ENCODE peak calls at places on chromosomes 11 and 22, in five cellular contexts. One of them, this sample, is unnamed.

GRCh38 chr11:133149698-133150097 is 382.6 kb downstream of the OPCML start:
- DNase-seq in stimulated activated CD8-positive, alpha-beta memory T cell treated with anti-CD3 and anti-CD28 coated beads, Interleukin-7, amount 100 ng/mL, for 1 hour: no peak
- DNase-seq in OCI-M1: no peak
- DNase-seq in lower leg skin: no peak
- DNase-seq in HCEC 1CT: no peak
- DNase-seq in this sample: no peak

GRCh38 chr11:107702723-107703122 is 9.1 kb downstream of the SLN start:
- DNase-seq in stimulated activated CD8-positive, alpha-beta memory T cell treated with anti-CD3 and anti-CD28 coated beads, Interleukin-7, amount 100 ng/mL, for 1 hour: no peak
- DNase-seq in OCI-M1: no peak
- DNase-seq in lower leg skin: no peak
- DNase-seq in HCEC 1CT: peak; percentile 53
- DNase-seq in this sample: no peak

GRCh38 chr11:1292644-1293618 is 16.5 kb downstream of the TOLLIP start:
- DNase-seq in stimulated activated CD8-positive, alpha-beta memory T cell treated with anti-CD3 and anti-CD28 coated beads, Interleukin-7, amount 100 ng/mL, for 1 hour: no peak
- DNase-seq in OCI-M1: no peak
- DNase-seq in lower leg skin: no peak
- DNase-seq in HCEC 1CT: no peak
- DNase-seq in this sample: no peak

GRCh38 chr11:19978668-19979518 is 181.4 kb downstream of the DBX1 start:
- DNase-seq in stimulated activated CD8-positive, alpha-beta memory T cell treated with anti-CD3 and anti-CD28 coated beads, Interleukin-7, amount 100 ng/mL, for 1 hour: no peak
- DNase-seq in OCI-M1: peak; percentile 81
- DNase-seq in lower leg skin: no peak
- DNase-seq in HCEC 1CT: peak; percentile 76
- DNase-seq in this sample: peak; percentile 12

GRCh38 chr11:24386551-24387404 is 110.1 kb upstream of the LUZP2 start:
- DNase-seq in stimulated activated CD8-positive, alpha-beta memory T cell treated with anti-CD3 and anti-CD28 coated beads, Interleukin-7, amount 100 ng/mL, for 1 hour: no peak
- DNase-seq in OCI-M1: peak; percentile 62
- DNase-seq in lower leg skin: no peak
- DNase-seq in HCEC 1CT: peak; percentile 39
- DNase-seq in this sample: no peak

GRCh38 chr11:12389676-12390075 is 12.3 kb downstream of the PARVA start:
- DNase-seq in stimulated activated CD8-positive, alpha-beta memory T cell treated with anti-CD3 and anti-CD28 coated beads, Interleukin-7, amount 100 ng/mL, for 1 hour: no peak
- DNase-seq in OCI-M1: no peak
- DNase-seq in lower leg skin: no peak
- DNase-seq in HCEC 1CT: no peak
- DNase-seq in this sample: no peak

GRCh38 chr11:9787981-9788521 is 124.2 kb downstream of the SWAP70 start:
- DNase-seq in stimulated activated CD8-positive, alpha-beta memory T cell treated with anti-CD3 and anti-CD28 coated beads, Interleukin-7, amount 100 ng/mL, for 1 hour: no peak
- DNase-seq in OCI-M1: peak; percentile 5
- DNase-seq in lower leg skin: no peak
- DNase-seq in HCEC 1CT: peak; percentile 97
- DNase-seq in this sample: no peak

GRCh38 chr22:46749682-46750529 is 11.9 kb upstream of the CERK start:
- DNase-seq in stimulated activated CD8-positive, alpha-beta memory T cell treated with anti-CD3 and anti-CD28 coated beads, Interleukin-7, amount 100 ng/mL, for 1 hour: no peak
- DNase-seq in OCI-M1: no peak
- DNase-seq in lower leg skin: no peak
- DNase-seq in HCEC 1CT: no peak
- DNase-seq in this sample: no peak

GRCh38 chr11:123707606-123708205 is 33.8 kb downstream of the ZNF202 start:
- DNase-seq in stimulated activated CD8-positive, alpha-beta memory T cell treated with anti-CD3 and anti-CD28 coated beads, Interleukin-7, amount 100 ng/mL, for 1 hour: peak; percentile 19
- DNase-seq in OCI-M1: peak; percentile 89
- DNase-seq in lower leg skin: peak; percentile 30
- DNase-seq in HCEC 1CT: peak; percentile 51
- DNase-seq in this sample: peak; percentile 11

GRCh38 chr11:127844843-127845242 is 742.5 kb downstream of the ETS1 start:
- DNase-seq in stimulated activated CD8-positive, alpha-beta memory T cell treated with anti-CD3 and anti-CD28 coated beads, Interleukin-7, amount 100 ng/mL, for 1 hour: no peak
- DNase-seq in OCI-M1: no peak
- DNase-seq in lower leg skin: no peak
- DNase-seq in HCEC 1CT: no peak
- DNase-seq in this sample: no peak

GRCh38 chr11:123103326-123103980 is 41.5 kb upstream of the HSPA8 start:
- DNase-seq in stimulated activated CD8-positive, alpha-beta memory T cell treated with anti-CD3 and anti-CD28 coated beads, Interleukin-7, amount 100 ng/mL, for 1 hour: no peak
- DNase-seq in OCI-M1: peak; percentile 82
- DNase-seq in lower leg skin: peak; percentile 70
- DNase-seq in HCEC 1CT: peak; percentile 50
- DNase-seq in this sample: no peak

GRCh38 chr11:3165152-3165705 is at the start of gene OSBPL5:
- DNase-seq in stimulated activated CD8-positive, alpha-beta memory T cell treated with anti-CD3 and anti-CD28 coated beads, Interleukin-7, amount 100 ng/mL, for 1 hour: peak; percentile 19
- DNase-seq in OCI-M1: peak; percentile 58
- DNase-seq in lower leg skin: peak; percentile 74
- DNase-seq in HCEC 1CT: peak; percentile 59
- DNase-seq in this sample: no peak

GRCh38 chr11:33682019-33682418 is 18.6 kb downstream of the C11orf91 start:
- DNase-seq in stimulated activated CD8-positive, alpha-beta memory T cell treated with anti-CD3 and anti-CD28 coated beads, Interleukin-7, amount 100 ng/mL, for 1 hour: no peak
- DNase-seq in OCI-M1: no peak
- DNase-seq in lower leg skin: peak; percentile 2
- DNase-seq in HCEC 1CT: no peak
- DNase-seq in this sample: no peak

GRCh38 chr11:131217313-131218297 is 152.8 kb upstream of the NTM start:
- DNase-seq in stimulated activated CD8-positive, alpha-beta memory T cell treated with anti-CD3 and anti-CD28 coated beads, Interleukin-7, amount 100 ng/mL, for 1 hour: no peak
- DNase-seq in OCI-M1: no peak
- DNase-seq in lower leg skin: no peak
- DNase-seq in HCEC 1CT: peak; percentile 32
- DNase-seq in this sample: no peak

GRCh38 chr22:29977107-29977506 is 94.1 kb downstream of the MTMR3 start:
- DNase-seq in stimulated activated CD8-positive, alpha-beta memory T cell treated with anti-CD3 and anti-CD28 coated beads, Interleukin-7, amount 100 ng/mL, for 1 hour: no peak
- DNase-seq in OCI-M1: no peak
- DNase-seq in lower leg skin: no peak
- DNase-seq in HCEC 1CT: no peak
- DNase-seq in this sample: no peak

GRCh38 chr11:18865951-18866350 is 73.3 kb downstream of the MRGPRX1 start:
- DNase-seq in stimulated activated CD8-positive, alpha-beta memory T cell treated with anti-CD3 and anti-CD28 coated beads, Interleukin-7, amount 100 ng/mL, for 1 hour: no peak
- DNase-seq in OCI-M1: no peak
- DNase-seq in lower leg skin: no peak
- DNase-seq in HCEC 1CT: no peak
- DNase-seq in this sample: no peak

GRCh38 chr11:47192111-47192510 is 5.9 kb upstream of the PACSIN3 start:
- DNase-seq in stimulated activated CD8-positive, alpha-beta memory T cell treated with anti-CD3 and anti-CD28 coated beads, Interleukin-7, amount 100 ng/mL, for 1 hour: no peak
- DNase-seq in OCI-M1: peak; percentile 9
- DNase-seq in lower leg skin: no peak
- DNase-seq in HCEC 1CT: no peak
- DNase-seq in this sample: no peak

GRCh38 chr22:30175743-30176288 is 70.7 kb downstream of the LIF start:
- DNase-seq in stimulated activated CD8-positive, alpha-beta memory T cell treated with anti-CD3 and anti-CD28 coated beads, Interleukin-7, amount 100 ng/mL, for 1 hour: no peak
- DNase-seq in OCI-M1: peak; percentile 17
- DNase-seq in lower leg skin: no peak
- DNase-seq in HCEC 1CT: no peak
- DNase-seq in this sample: no peak

GRCh38 chr11:112889446-112889845 is 71.8 kb upstream of the NCAM1 start:
- DNase-seq in stimulated activated CD8-positive, alpha-beta memory T cell treated with anti-CD3 and anti-CD28 coated beads, Interleukin-7, amount 100 ng/mL, for 1 hour: no peak
- DNase-seq in OCI-M1: no peak
- DNase-seq in lower leg skin: no peak
- DNase-seq in HCEC 1CT: no peak
- DNase-seq in this sample: no peak

GRCh38 chr11:106457727-106458126 is 380.3 kb downstream of the AASDHPPT start:
- DNase-seq in stimulated activated CD8-positive, alpha-beta memory T cell treated with anti-CD3 and anti-CD28 coated beads, Interleukin-7, amount 100 ng/mL, for 1 hour: no peak
- DNase-seq in OCI-M1: no peak
- DNase-seq in lower leg skin: no peak
- DNase-seq in HCEC 1CT: peak; percentile 79
- DNase-seq in this sample: no peak

GRCh38 chr11:69473520-69473894 is 8.0 kb upstream of the LINC01488 start:
- DNase-seq in stimulated activated CD8-positive, alpha-beta memory T cell treated with anti-CD3 and anti-CD28 coated beads, Interleukin-7, amount 100 ng/mL, for 1 hour: no peak
- DNase-seq in OCI-M1: no peak
- DNase-seq in lower leg skin: no peak
- DNase-seq in HCEC 1CT: no peak
- DNase-seq in this sample: no peak

GRCh38 chr11:116725434-116726221 is 47.2 kb downstream of the BUD13 start:
- DNase-seq in stimulated activated CD8-positive, alpha-beta memory T cell treated with anti-CD3 and anti-CD28 coated beads, Interleukin-7, amount 100 ng/mL, for 1 hour: no peak
- DNase-seq in OCI-M1: no peak
- DNase-seq in lower leg skin: no peak
- DNase-seq in HCEC 1CT: no peak
- DNase-seq in this sample: no peak

GRCh38 chr11:68321293-68322030 is 9.1 kb downstream of the LRP5 start:
- DNase-seq in stimulated activated CD8-positive, alpha-beta memory T cell treated with anti-CD3 and anti-CD28 coated beads, Interleukin-7, amount 100 ng/mL, for 1 hour: no peak
- DNase-seq in OCI-M1: no peak
- DNase-seq in lower leg skin: no peak
- DNase-seq in HCEC 1CT: no peak
- DNase-seq in this sample: no peak

GRCh38 chr11:111206472-111206871 is 39.1 kb upstream of the POU2AF2 start:
- DNase-seq in stimulated activated CD8-positive, alpha-beta memory T cell treated with anti-CD3 and anti-CD28 coated beads, Interleukin-7, amount 100 ng/mL, for 1 hour: no peak
- DNase-seq in OCI-M1: peak; percentile 12
- DNase-seq in lower leg skin: no peak
- DNase-seq in HCEC 1CT: peak; percentile 90
- DNase-seq in this sample: no peak

GRCh38 chr22:21020802-21021429 is 6.0 kb downstream of the P2RX6 start:
- DNase-seq in stimulated activated CD8-positive, alpha-beta memory T cell treated with anti-CD3 and anti-CD28 coated beads, Interleukin-7, amount 100 ng/mL, for 1 hour: no peak
- DNase-seq in OCI-M1: peak; percentile 73
- DNase-seq in lower leg skin: no peak
- DNase-seq in HCEC 1CT: no peak
- DNase-seq in this sample: no peak

GRCh38 chr11:22479133-22479690 is 141.0 kb downstream of the SLC17A6 start:
- DNase-seq in stimulated activated CD8-positive, alpha-beta memory T cell treated with anti-CD3 and anti-CD28 coated beads, Interleukin-7, amount 100 ng/mL, for 1 hour: no peak
- DNase-seq in OCI-M1: no peak
- DNase-seq in lower leg skin: no peak
- DNase-seq in HCEC 1CT: no peak
- DNase-seq in this sample: no peak

GRCh38 chr11:6568191-6568918 is 35.1 kb downstream of the RRP8 start:
- DNase-seq in stimulated activated CD8-positive, alpha-beta memory T cell treated with anti-CD3 and anti-CD28 coated beads, Interleukin-7, amount 100 ng/mL, for 1 hour: no peak
- DNase-seq in OCI-M1: peak; percentile 80
- DNase-seq in lower leg skin: no peak
- DNase-seq in HCEC 1CT: peak; percentile 47
- DNase-seq in this sample: no peak

GRCh38 chr11:13209379-13209778 is 68.2 kb upstream of the BMAL1 start:
- DNase-seq in stimulated activated CD8-positive, alpha-beta memory T cell treated with anti-CD3 and anti-CD28 coated beads, Interleukin-7, amount 100 ng/mL, for 1 hour: no peak
- DNase-seq in OCI-M1: no peak
- DNase-seq in lower leg skin: no peak
- DNase-seq in HCEC 1CT: no peak
- DNase-seq in this sample: no peak

GRCh38 chr11:134486704-134487103 is 74.7 kb upstream of the B3GAT1 start:
- DNase-seq in stimulated activated CD8-positive, alpha-beta memory T cell treated with anti-CD3 and anti-CD28 coated beads, Interleukin-7, amount 100 ng/mL, for 1 hour: no peak
- DNase-seq in OCI-M1: no peak
- DNase-seq in lower leg skin: no peak
- DNase-seq in HCEC 1CT: no peak
- DNase-seq in this sample: no peak

GRCh38 chr11:19162946-19163345 is 38.8 kb downstream of the CSRP3 start:
- DNase-seq in stimulated activated CD8-positive, alpha-beta memory T cell treated with anti-CD3 and anti-CD28 coated beads, Interleukin-7, amount 100 ng/mL, for 1 hour: no peak
- DNase-seq in OCI-M1: peak; percentile 79
- DNase-seq in lower leg skin: no peak
- DNase-seq in HCEC 1CT: no peak
- DNase-seq in this sample: no peak

GRCh38 chr11:33375688-33376311 is 118.6 kb downstream of the HIPK3 start:
- DNase-seq in stimulated activated CD8-positive, alpha-beta memory T cell treated with anti-CD3 and anti-CD28 coated beads, Interleukin-7, amount 100 ng/mL, for 1 hour: no peak
- DNase-seq in OCI-M1: no peak
- DNase-seq in lower leg skin: no peak
- DNase-seq in HCEC 1CT: peak; percentile 9
- DNase-seq in this sample: no peak

GRCh38 chr11:129766858-129767604 is 48.6 kb upstream of the TMEM45B start:
- DNase-seq in stimulated activated CD8-positive, alpha-beta memory T cell treated with anti-CD3 and anti-CD28 coated beads, Interleukin-7, amount 100 ng/mL, for 1 hour: no peak
- DNase-seq in OCI-M1: peak; percentile 54
- DNase-seq in lower leg skin: no peak
- DNase-seq in HCEC 1CT: peak; percentile 33
- DNase-seq in this sample: no peak